ENCODE peak calls at places on chromosomes 11 and 22, in seven cellular contexts. One of them, this sample, is unnamed.
A peak's percentile ranks its signal among the peaks of the same experiment; 100 is the strongest.

GRCh38 chr22:23088199-23088604 is 17.9 kb downstream of the GNAZ start:
- DNase-seq in psoas muscle: no peak
- DNase-seq in GM23338: peak; percentile 44
- DNase-seq in fibroblast of lung: no peak
- DNase-seq in aorta: no peak
- DNase-seq in SJSA1: no peak
- DNase-seq in H1: peak; percentile 66
- DNase-seq in this sample: no peak

GRCh38 chr22:39546889-39547586 is 14.5 kb upstream of the RPS19BP1 start:
- DNase-seq in H1: no peak
- DNase-seq in GM23338: no peak
- DNase-seq in aorta: no peak
- DNase-seq in fibroblast of lung: peak; percentile 59
- DNase-seq in psoas muscle: no peak
- DNase-seq in SJSA1: peak; percentile 21
- DNase-seq in this sample: no peak

GRCh38 chr11:117221775-117222517 is 9.9 kb downstream of the PCSK7 start:
- DNase-seq in psoas muscle: peak; percentile 74
- DNase-seq in aorta: peak; percentile 88
- DNase-seq in H1: no peak
- DNase-seq in SJSA1: no peak
- DNase-seq in fibroblast of lung: peak; percentile 85
- DNase-seq in GM23338: no peak
- DNase-seq in this sample: no peak

GRCh38 chr11:96152623-96153022 is 190.4 kb downstream of the MAML2 start:
- DNase-seq in fibroblast of lung: no peak
- DNase-seq in psoas muscle: no peak
- DNase-seq in aorta: no peak
- DNase-seq in H1: no peak
- DNase-seq in SJSA1: no peak
- DNase-seq in GM23338: no peak
- DNase-seq in this sample: no peak

GRCh38 chr22:25334091-25334490 is 114.7 kb downstream of the CRYBB2 start:
- DNase-seq in SJSA1: no peak
- DNase-seq in GM23338: peak; percentile 95
- DNase-seq in H1: peak; percentile 94
- DNase-seq in psoas muscle: peak; percentile 41
- DNase-seq in fibroblast of lung: peak; percentile 4
- DNase-seq in aorta: no peak
- DNase-seq in this sample: no peak

GRCh38 chr11:8605956-8606355 is 11.9 kb upstream of the STK33 start:
- DNase-seq in aorta: no peak
- DNase-seq in SJSA1: no peak
- DNase-seq in H1: no peak
- DNase-seq in psoas muscle: no peak
- DNase-seq in GM23338: no peak
- DNase-seq in fibroblast of lung: no peak
- DNase-seq in this sample: no peak

GRCh38 chr11:100849914-100850235 is 162.8 kb downstream of the ARHGAP42 start:
- DNase-seq in aorta: no peak
- DNase-seq in GM23338: no peak
- DNase-seq in SJSA1: no peak
- DNase-seq in psoas muscle: no peak
- DNase-seq in H1: no peak
- DNase-seq in fibroblast of lung: peak; percentile 40
- DNase-seq in this sample: no peak

GRCh38 chr11:35012467-35013191 is 96.2 kb downstream of the PDHX start:
- DNase-seq in GM23338: no peak
- DNase-seq in psoas muscle: no peak
- DNase-seq in fibroblast of lung: no peak
- DNase-seq in H1: no peak
- DNase-seq in SJSA1: no peak
- DNase-seq in aorta: no peak
- DNase-seq in this sample: no peak

GRCh38 chr11:131982154-131982553 is 611.7 kb downstream of the NTM start:
- DNase-seq in fibroblast of lung: no peak
- DNase-seq in SJSA1: no peak
- DNase-seq in aorta: no peak
- DNase-seq in GM23338: peak; percentile 93
- DNase-seq in H1: peak; percentile 52
- DNase-seq in psoas muscle: no peak
- DNase-seq in this sample: no peak

GRCh38 chr11:75160328-75160757 is 9.4 kb downstream of the SLCO2B1 start:
- DNase-seq in GM23338: no peak
- DNase-seq in psoas muscle: no peak
- DNase-seq in H1: no peak
- DNase-seq in SJSA1: no peak
- DNase-seq in fibroblast of lung: no peak
- DNase-seq in aorta: no peak
- DNase-seq in this sample: no peak
- H3K4me1 ChIP-seq in GM23338: no peaks in the 10 kb centered on the region
- H3K4me1 ChIP-seq in psoas muscle: peaks cover 6% of the 10 kb centered on the region
- H3K4me1 ChIP-seq in H1: no peaks in the 10 kb centered on the region
- H3K4me1 ChIP-seq in SJSA1: peaks cover 29% of the 10 kb centered on the region
- H3K4me1 ChIP-seq in fibroblast of lung: no peaks in the 10 kb centered on the region
- H3K4me1 ChIP-seq in aorta: no peaks in the 10 kb centered on the region
- H3K4me1 ChIP-seq in this sample: no peaks in the 10 kb centered on the region

GRCh38 chr11:13944016-13944415 is 18.5 kb upstream of the SPON1 start:
- DNase-seq in GM23338: no peak
- DNase-seq in H1: no peak
- DNase-seq in psoas muscle: no peak
- DNase-seq in SJSA1: no peak
- DNase-seq in aorta: no peak
- DNase-seq in fibroblast of lung: no peak
- DNase-seq in this sample: peak; percentile 17

GRCh38 chr11:13942908-13943505 is 19.5 kb upstream of the SPON1 start:
- DNase-seq in psoas muscle: no peak
- DNase-seq in fibroblast of lung: peak; percentile 61
- DNase-seq in SJSA1: peak; percentile 45
- DNase-seq in aorta: no peak
- DNase-seq in GM23338: no peak
- DNase-seq in H1: no peak
- DNase-seq in this sample: no peak

GRCh38 chr11:13940611-13941256 is 21.8 kb upstream of the SPON1 start:
- DNase-seq in fibroblast of lung: no peak
- DNase-seq in SJSA1: no peak
- DNase-seq in psoas muscle: no peak
- DNase-seq in H1: no peak
- DNase-seq in aorta: no peak
- DNase-seq in GM23338: no peak
- DNase-seq in this sample: no peak

GRCh38 chr11:13941790-13942189 is 20.7 kb upstream of the SPON1 start:
- DNase-seq in aorta: no peak
- DNase-seq in SJSA1: no peak
- DNase-seq in psoas muscle: no peak
- DNase-seq in GM23338: no peak
- DNase-seq in fibroblast of lung: no peak
- DNase-seq in H1: no peak
- DNase-seq in this sample: no peak

DNA sequence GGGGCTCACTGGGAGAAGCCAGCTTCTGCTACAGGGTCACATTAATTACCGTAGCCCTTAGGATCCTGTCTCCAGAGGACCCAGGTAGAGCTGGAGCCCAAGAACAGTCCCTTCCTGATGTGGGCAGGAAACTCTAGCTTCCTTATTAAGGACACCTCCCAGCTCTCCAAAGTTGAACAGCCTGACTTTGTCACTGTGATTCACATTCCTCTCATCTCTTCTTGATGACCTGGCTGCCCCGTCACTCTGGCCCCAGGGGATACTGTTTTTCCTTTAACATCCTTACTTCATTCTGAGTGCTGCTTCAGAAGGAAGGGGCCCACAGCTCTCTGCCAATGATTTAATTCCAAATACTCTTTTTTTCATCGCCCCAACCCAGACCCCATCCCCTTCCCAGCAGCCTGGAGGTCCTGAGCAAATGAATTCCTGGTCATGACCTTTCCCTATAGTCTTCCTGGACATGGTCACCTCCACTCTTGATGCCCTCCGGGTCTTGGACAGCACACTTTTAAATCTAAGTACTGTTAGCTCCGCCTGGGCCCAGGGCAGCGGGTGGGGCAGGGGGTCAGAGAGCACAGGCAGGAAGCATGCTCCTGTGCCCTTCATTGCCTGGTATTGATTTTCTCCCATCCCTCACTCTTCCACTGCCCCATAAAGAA is 22.4 kb upstream of the SPON1 start:
- DNase-seq in fibroblast of lung: no peak
- DNase-seq in SJSA1: peak; percentile 61
- DNase-seq in H1: no peak
- DNase-seq in GM23338: no peak
- DNase-seq in aorta: no peak
- DNase-seq in psoas muscle: no peak
- DNase-seq in this sample: peak; percentile 46
- H3K4me1 ChIP-seq in fibroblast of lung: no peaks in the 10 kb centered on the region
- H3K4me1 ChIP-seq in SJSA1: peaks cover 34% of the 10 kb centered on the region
- H3K4me1 ChIP-seq in H1: no peaks in the 10 kb centered on the region
- H3K4me1 ChIP-seq in GM23338: no peaks in the 10 kb centered on the region
- H3K4me1 ChIP-seq in aorta: no peaks in the 10 kb centered on the region
- H3K4me1 ChIP-seq in psoas muscle: no peaks in the 10 kb centered on the region
- H3K4me1 ChIP-seq in this sample: peaks cover 38% of the 10 kb centered on the region

GRCh38 chr11:1305558-1306056 is 3.8 kb downstream of the TOLLIP start:
- DNase-seq in psoas muscle: no peak
- DNase-seq in fibroblast of lung: no peak
- DNase-seq in H1: peak; percentile 36
- DNase-seq in aorta: peak; percentile 70
- DNase-seq in GM23338: no peak
- DNase-seq in SJSA1: no peak
- DNase-seq in this sample: no peak
- H3K4me1 ChIP-seq in psoas muscle: peaks cover 61% of the 10 kb centered on the region
- H3K4me1 ChIP-seq in fibroblast of lung: peaks cover 6% of the 10 kb centered on the region
- H3K4me1 ChIP-seq in H1: no peaks in the 10 kb centered on the region
- H3K4me1 ChIP-seq in aorta: no peaks in the 10 kb centered on the region
- H3K4me1 ChIP-seq in GM23338: peaks cover 7% of the 10 kb centered on the region
- H3K4me1 ChIP-seq in SJSA1: peaks cover 11% of the 10 kb centered on the region
- H3K4me1 ChIP-seq in this sample: peaks cover 49% of the 10 kb centered on the region

GRCh38 chr22:26891431-26891830 is 234.0 kb downstream of the MIAT start:
- DNase-seq in fibroblast of lung: no peak
- DNase-seq in aorta: no peak
- DNase-seq in SJSA1: no peak
- DNase-seq in H1: no peak
- DNase-seq in psoas muscle: no peak
- DNase-seq in GM23338: no peak
- DNase-seq in this sample: no peak
- H3K4me1 ChIP-seq in fibroblast of lung: peaks cover 34% of the 10 kb centered on the region
- H3K4me1 ChIP-seq in aorta: peaks cover 15% of the 10 kb centered on the region
- H3K4me1 ChIP-seq in SJSA1: peaks cover 71% of the 10 kb centered on the region
- H3K4me1 ChIP-seq in H1: peaks cover 6% of the 10 kb centered on the region
- H3K4me1 ChIP-seq in psoas muscle: peaks cover 5% of the 10 kb centered on the region
- H3K4me1 ChIP-seq in GM23338: peaks cover 36% of the 10 kb centered on the region
- H3K4me1 ChIP-seq in this sample: peaks cover 9% of the 10 kb centered on the region

DNA sequence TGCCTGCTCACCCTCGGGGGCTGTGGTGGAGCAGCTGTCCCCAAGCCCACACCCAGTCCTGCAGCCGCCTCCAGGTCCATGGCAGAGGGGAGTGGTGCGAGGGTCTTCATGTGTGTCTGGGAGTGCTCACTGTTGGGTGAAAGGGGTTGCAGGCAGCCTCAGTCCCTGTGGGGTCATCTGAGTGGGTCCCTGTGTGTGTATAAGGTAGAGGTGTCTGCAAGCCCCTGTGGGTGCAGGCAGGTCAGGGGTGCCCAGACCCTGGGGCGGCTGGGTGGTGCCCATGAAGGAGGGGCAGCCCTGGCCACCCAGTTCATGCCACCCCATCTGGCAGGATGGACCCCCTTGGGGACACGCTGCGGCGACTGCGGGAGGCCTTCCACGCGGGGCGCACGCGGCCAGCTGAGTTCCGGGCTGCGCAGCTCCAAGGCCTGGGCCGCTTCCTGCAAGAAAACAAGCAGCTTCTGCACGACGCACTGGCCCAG is 4.9 kb downstream of the ALDH3B1 start:
- DNase-seq in fibroblast of lung: no peak
- DNase-seq in aorta: peak; percentile 73
- DNase-seq in H1: no peak
- DNase-seq in GM23338: no peak
- DNase-seq in SJSA1: no peak
- DNase-seq in psoas muscle: no peak
- DNase-seq in this sample: no peak
- H3K4me1 ChIP-seq in fibroblast of lung: peaks cover 40% of the 10 kb centered on the region
- H3K4me1 ChIP-seq in aorta: no peaks in the 10 kb centered on the region
- H3K4me1 ChIP-seq in H1: no peaks in the 10 kb centered on the region
- H3K4me1 ChIP-seq in GM23338: peaks cover 8% of the 10 kb centered on the region
- H3K4me1 ChIP-seq in SJSA1: peaks cover 52% of the 10 kb centered on the region
- H3K4me1 ChIP-seq in psoas muscle: peaks cover 11% of the 10 kb centered on the region
- H3K4me1 ChIP-seq in this sample: peaks cover 32% of the 10 kb centered on the region

GRCh38 chr22:38211556-38211955 is 9.8 kb downstream of the MAFF start:
- DNase-seq in fibroblast of lung: no peak
- DNase-seq in GM23338: no peak
- DNase-seq in SJSA1: no peak
- DNase-seq in aorta: no peak
- DNase-seq in H1: no peak
- DNase-seq in psoas muscle: no peak
- DNase-seq in this sample: no peak

GRCh38 chr22:38205261-38206128 is 3.7 kb downstream of the MAFF start:
- DNase-seq in fibroblast of lung: peak; percentile 90
- DNase-seq in H1: no peak
- DNase-seq in psoas muscle: peak; percentile 83
- DNase-seq in SJSA1: no peak
- DNase-seq in aorta: peak; percentile 94
- DNase-seq in GM23338: no peak
- DNase-seq in this sample: no peak

GRCh38 chr22:38207898-38208432 is 6.2 kb downstream of the MAFF start:
- DNase-seq in aorta: no peak
- DNase-seq in SJSA1: no peak
- DNase-seq in fibroblast of lung: no peak
- DNase-seq in GM23338: no peak
- DNase-seq in psoas muscle: no peak
- DNase-seq in H1: no peak
- DNase-seq in this sample: no peak

GRCh38 chr22:38212442-38212841 is 10.6 kb downstream of the MAFF start:
- DNase-seq in SJSA1: no peak
- DNase-seq in GM23338: no peak
- DNase-seq in H1: no peak
- DNase-seq in aorta: no peak
- DNase-seq in fibroblast of lung: no peak
- DNase-seq in psoas muscle: no peak
- DNase-seq in this sample: no peak

DNA sequence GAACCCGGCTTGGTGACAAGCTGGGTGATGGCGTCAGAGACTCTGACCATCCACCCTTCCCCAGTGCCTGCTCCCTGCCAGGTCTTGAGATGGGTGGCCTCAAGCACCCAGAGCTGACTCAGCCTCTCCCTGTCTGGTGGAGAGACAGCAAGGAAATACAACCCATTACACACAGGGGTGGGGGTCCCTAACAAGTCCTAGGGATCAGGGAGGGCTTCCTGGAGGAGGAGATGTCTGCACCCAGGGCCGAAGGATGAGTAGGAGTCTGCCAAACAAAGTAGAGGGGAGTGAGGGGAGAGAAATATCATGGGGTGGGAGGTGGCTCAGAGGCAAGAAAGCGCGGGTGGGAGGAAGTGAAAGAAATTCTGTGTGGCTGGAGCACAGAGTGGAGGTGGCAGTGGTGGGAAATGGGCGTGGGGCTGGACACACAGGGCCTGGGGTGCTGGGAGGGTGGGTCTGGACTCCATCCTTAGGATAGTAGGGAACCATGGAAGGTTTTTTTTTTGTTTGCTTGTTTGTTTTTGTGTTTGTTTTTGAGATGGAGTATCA is 6.8 kb downstream of the MAFF start:
- DNase-seq in SJSA1: no peak
- DNase-seq in aorta: no peak
- DNase-seq in H1: no peak
- DNase-seq in fibroblast of lung: no peak
- DNase-seq in psoas muscle: no peak
- DNase-seq in GM23338: no peak
- DNase-seq in this sample: no peak
- H3K4me1 ChIP-seq in SJSA1: peaks cover 27% of the 10 kb centered on the region
- H3K4me1 ChIP-seq in aorta: peaks cover 3% of the 10 kb centered on the region
- H3K4me1 ChIP-seq in H1: no peaks in the 10 kb centered on the region
- H3K4me1 ChIP-seq in fibroblast of lung: peaks cover 14% of the 10 kb centered on the region
- H3K4me1 ChIP-seq in psoas muscle: peaks cover 17% of the 10 kb centered on the region
- H3K4me1 ChIP-seq in GM23338: peaks cover 2% of the 10 kb centered on the region
- H3K4me1 ChIP-seq in this sample: peaks cover 11% of the 10 kb centered on the region

GRCh38 chr22:37300551-37301017 is 18.3 kb downstream of the CYTH4 start:
- DNase-seq in aorta: no peak
- DNase-seq in H1: no peak
- DNase-seq in psoas muscle: no peak
- DNase-seq in fibroblast of lung: no peak
- DNase-seq in GM23338: no peak
- DNase-seq in SJSA1: no peak
- DNase-seq in this sample: no peak
- H3K4me1 ChIP-seq in aorta: no peaks in the 10 kb centered on the region
- H3K4me1 ChIP-seq in H1: peaks cover 4% of the 10 kb centered on the region
- H3K4me1 ChIP-seq in psoas muscle: no peaks in the 10 kb centered on the region
- H3K4me1 ChIP-seq in fibroblast of lung: peaks cover 17% of the 10 kb centered on the region
- H3K4me1 ChIP-seq in GM23338: peaks cover 11% of the 10 kb centered on the region
- H3K4me1 ChIP-seq in SJSA1: peaks cover 16% of the 10 kb centered on the region
- H3K4me1 ChIP-seq in this sample: peaks cover 23% of the 10 kb centered on the region

This sample was measured in keratinocyte.